ENCODE peak calls at places on chromosomes 4 and X, in six cellular contexts. H is renal cortical epithelial cell, Y is NCI-H446, P is iPS-NIHi11, J is ovary, C is heart left ventricle. M is an unnamed sample.

GRCh38 chr4:155903453-155903852 is at the start of gene TDO2:
- DNase-seq in H (no peak), Y (peak), P (no peak), J (no peak), C (no peak), M (no peak)

GRCh38 chrX:107718156-107718621 is 57.4 kb downstream of the TSC22D3 start:
- DNase-seq in H (peak), Y (peak), P (peak), J (peak), C (peak), M (peak)

GRCh38 chr4:103098746-103099421 is 750 bp downstream of the BDH2 start:
- DNase-seq in H (peak), Y (no peak), P (no peak), J (no peak), C (no peak), M (no peak)

GRCh38 chr4:75494563-75494962 is 19.6 kb downstream of the RCHY1 start:
- DNase-seq in H (peak), Y (no peak), P (no peak), J (no peak), C (no peak), M (no peak)

GRCh38 chrX:19646298-19646697 is 131.0 kb upstream of the MAP3K15 start:
- DNase-seq in H (no peak), Y (no peak), P (no peak), J (no peak), C (no peak), M (no peak)

GRCh38 chr4:5923306-5923830 is 30.5 kb upstream of the CRMP1 start:
- DNase-seq in H (no peak), Y (no peak), P (no peak), J (no peak), C (no peak), M (no peak)

GRCh38 chr4:7581477-7581876 is 146.7 kb upstream of the PSAPL1 start:
- DNase-seq in H (no peak), Y (no peak), P (peak), J (peak), C (no peak), M (peak)

GRCh38 chr4:12852338-12853307 is 631.5 kb downstream of the RAB28 start:
- DNase-seq in H (peak), Y (peak), P (peak), J (no peak), C (no peak), M (peak)

GRCh38 chr4:9937078-9937477 is 84.2 kb downstream of the SLC2A9 start:
- DNase-seq in H (no peak), Y (no peak), P (no peak), J (no peak), C (no peak), M (no peak)

GRCh38 chr4:18366762-18367358 is 345.3 kb upstream of the LCORL start:
- DNase-seq in H (peak), Y (peak), P (no peak), J (no peak), C (no peak), M (peak)

GRCh38 chr4:156977435-156978160 is 6.0 kb upstream of the PDGFC start:
- DNase-seq in H (peak), Y (peak), P (no peak), J (peak), C (no peak), M (no peak)

GRCh38 chr4:2813446-2814405 is 20.8 kb downstream of the SH3BP2 start:
- DNase-seq in H (no peak), Y (no peak), P (no peak), J (no peak), C (no peak), M (no peak)

GRCh38 chrX:1502853-1503252 is 34.1 kb downstream of the P2RY8 start:
- DNase-seq in H (no peak), Y (no peak), P (no peak), J (no peak), C (no peak), M (no peak)

GRCh38 chrX:30248854-30249253 is 1.9 kb downstream of the MAGEB1 start:
- DNase-seq in H (no peak), Y (no peak), P (no peak), J (no peak), C (no peak), M (no peak)

GRCh38 chr4:140281828-140282227 is 91.6 kb upstream of the SCOC start:
- DNase-seq in H (no peak), Y (no peak), P (no peak), J (no peak), C (no peak), M (no peak)

GRCh38 chr4:28211714-28212470 is 1351.3 kb downstream of the STIM2 start:
- DNase-seq in H (no peak), Y (no peak), P (no peak), J (no peak), C (no peak), M (no peak)

GRCh38 chrX:9562851-9563250 is 98.0 kb downstream of the TBL1X start:
- DNase-seq in H (peak), Y (peak), P (no peak), J (peak), C (peak), M (no peak)

GRCh38 chr4:151605215-151605614 is 155.6 kb downstream of the GATB start:
- DNase-seq in H (no peak), Y (no peak), P (no peak), J (no peak), C (no peak), M (no peak)